ENCODE peak calls at places on chromosomes 2 and 18, in five cellular contexts. R is A673, Y is lung, D is A549, L is body of pancreas. H is an unnamed sample.

GRCh38 chr2:158723921-158724802 is 71.0 kb upstream of the DAPL1 start:
- DNase-seq in R (peak), Y (no peak), D (peak), L (no peak), H (no peak)

GRCh38 chr2:166106431-166107015 is 21.3 kb downstream of the SCN1A start:
- DNase-seq in R (peak), Y (no peak), D (no peak), L (no peak), H (no peak)

GRCh38 chr18:70069381-70069780 is 121.7 kb upstream of the CD226 start:
- DNase-seq in R (no peak), Y (no peak), D (no peak), L (no peak), H (no peak)

GRCh38 chr2:27206346-27206745 is 5.5 kb upstream of the ATRAID start:
- DNase-seq in R (no peak), Y (no peak), D (no peak), L (no peak), H (no peak)

GRCh38 chr2:119522561-119523110 is 1.6 kb downstream of the SCTR start:
- DNase-seq in R (no peak), Y (no peak), D (no peak), L (peak), H (no peak)

GRCh38 chr2:227347117-227347516 is 22.1 kb downstream of the MFF start:
- DNase-seq in R (no peak), Y (no peak), D (no peak), L (no peak), H (no peak)

GRCh38 chr2:172561270-172561669 is 5.4 kb downstream of the PDK1 start:
- DNase-seq in R (no peak), Y (no peak), D (no peak), L (no peak), H (no peak)

GRCh38 chr2:196083601-196084000 is 15.0 kb upstream of the DNAH7 start:
- DNase-seq in R (no peak), Y (no peak), D (no peak), L (no peak), H (no peak)

GRCh38 chr2:158775273-158776027 is 19.7 kb upstream of the DAPL1 start:
- DNase-seq in R (no peak), Y (no peak), D (no peak), L (no peak), H (no peak)

GRCh38 chr18:74496508-74497307 is 545 bp downstream of the CNDP2 start:
- DNase-seq in R (peak), Y (peak), D (peak), L (peak), H (peak)

GRCh38 chr2:74548285-74548918 is 5.3 kb downstream of the LOXL3 start:
- DNase-seq in R (peak), Y (no peak), D (no peak), L (no peak), H (no peak)

GRCh38 chr18:57776354-57776753 is 26.8 kb downstream of the ATP8B1 start:
- DNase-seq in R (no peak), Y (no peak), D (no peak), L (no peak), H (no peak)

GRCh38 chr18:57771626-57772025 is 31.5 kb downstream of the ATP8B1 start:
- DNase-seq in R (no peak), Y (no peak), D (no peak), L (no peak), H (no peak)

GRCh38 chr18:57772387-57772799 is 30.7 kb downstream of the ATP8B1 start:
- DNase-seq in R (peak), Y (no peak), D (no peak), L (peak), H (no peak)

GRCh38 chr18:57776767-57777166 is 26.3 kb downstream of the ATP8B1 start:
- DNase-seq in R (peak), Y (no peak), D (no peak), L (no peak), H (no peak)

GRCh38 chr18:57775937-57776336 is 27.2 kb downstream of the ATP8B1 start:
- DNase-seq in R (no peak), Y (no peak), D (no peak), L (no peak), H (no peak)
- H3K27ac ChIP-seq in R (peak), Y (peak), D (peak), L (peak), H (no peak)

GRCh38 chr2:42622943-42623676 is 54.7 kb downstream of the MTA3 start:
- DNase-seq in R (peak), Y (no peak), D (no peak), L (no peak), H (no peak)
- TF ChIP-seq CTCF in R (peak), Y (no peak), D (no peak), L (no peak), H (no peak)

DNA sequence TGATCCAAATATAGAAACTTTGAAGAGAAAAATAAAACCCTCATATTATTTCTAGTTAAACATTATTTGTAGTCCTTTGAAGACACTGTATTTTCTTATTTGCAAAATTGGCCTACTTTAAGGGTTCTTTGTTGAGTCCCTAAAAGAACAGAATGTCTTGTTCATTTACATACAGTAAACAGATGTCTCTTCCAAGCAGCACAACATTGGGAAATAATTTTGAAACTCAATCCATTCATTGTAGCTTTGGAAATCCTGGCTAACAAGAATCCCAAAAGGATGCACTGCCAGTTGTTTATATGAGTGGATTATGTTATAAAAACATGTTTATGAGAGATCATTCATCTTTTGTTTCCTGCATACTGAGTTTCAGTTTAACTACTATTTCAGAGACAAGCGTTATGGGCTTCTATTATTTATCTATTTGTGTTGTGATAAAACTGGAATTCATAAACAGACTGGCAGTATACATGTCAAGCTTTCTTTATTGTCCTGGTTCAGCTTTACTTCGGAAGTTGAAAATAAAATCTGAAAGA is 499.3 kb downstream of the PID1 start:
- DNase-seq in R (no peak), Y (no peak), D (no peak), L (no peak), H (no peak)
- H3K27ac ChIP-seq in R (no peak), Y (no peak), D (no peak), L (peak), H (peak)

DNA sequence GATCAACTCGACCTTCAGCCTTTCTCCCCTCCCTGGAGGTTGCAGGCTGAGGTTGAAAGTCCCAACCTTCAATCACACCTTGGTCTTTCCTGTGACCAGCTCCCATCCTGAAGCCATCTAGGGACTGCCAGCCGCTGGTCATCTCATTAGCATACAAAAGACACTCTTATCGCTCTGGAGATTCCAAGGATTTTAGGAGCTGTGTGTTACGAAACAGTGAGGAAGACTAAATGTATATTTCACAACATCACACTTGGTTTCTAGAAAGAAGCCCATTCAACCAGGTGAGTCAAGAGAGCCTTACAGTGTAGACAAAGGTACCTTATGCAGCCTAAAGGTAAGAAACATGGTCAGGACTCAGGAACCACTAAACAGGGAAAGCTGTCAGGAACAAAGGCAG is 126.4 kb downstream of the SH3BP4 start:
- DNase-seq in R (no peak), Y (no peak), D (no peak), L (no peak), H (no peak)
- TF ChIP-seq CTCF in R (no peak), Y (no peak), D (no peak), L (no peak), H (no peak)

GRCh38 chr2:47323822-47324171 is 79.2 kb upstream of the MSH2 start:
- DNase-seq in R (no peak), Y (no peak), D (no peak), L (no peak), H (no peak)

GRCh38 chr2:47323009-47323821 is 79.7 kb upstream of the MSH2 start:
- DNase-seq in R (peak), Y (peak), D (peak), L (peak), H (peak)

GRCh38 chr2:47321411-47322031 is 81.4 kb upstream of the MSH2 start:
- DNase-seq in R (no peak), Y (no peak), D (no peak), L (no peak), H (no peak)

GRCh38 chr2:47315490-47315889 is 87.5 kb upstream of the MSH2 start:
- DNase-seq in R (no peak), Y (no peak), D (no peak), L (no peak), H (no peak)

GRCh38 chr2:47321006-47321405 is 82.0 kb upstream of the MSH2 start:
- DNase-seq in R (no peak), Y (no peak), D (no peak), L (no peak), H (no peak)
- H3K27ac ChIP-seq in R (no peak), Y (no peak), D (peak), L (no peak), H (no peak)

GRCh38 chr18:47458483-47458882 is 207.0 kb upstream of the SKOR2 start:
- DNase-seq in R (no peak), Y (no peak), D (no peak), L (no peak), H (no peak)
- TF ChIP-seq CTCF in R (no peak), Y (no peak), D (no peak), L (no peak), H (no peak)

GRCh38 chr18:8978394-8978793 is 124.1 kb upstream of the NDUFV2 start:
- DNase-seq in R (no peak), Y (no peak), D (no peak), L (no peak), H (no peak)

GRCh38 chr18:8977166-8977565 is 125.3 kb upstream of the NDUFV2 start:
- DNase-seq in R (no peak), Y (no peak), D (no peak), L (no peak), H (no peak)

GRCh38 chr18:8977701-8978100 is 124.8 kb upstream of the NDUFV2 start:
- DNase-seq in R (no peak), Y (no peak), D (no peak), L (no peak), H (no peak)

GRCh38 chr18:8980496-8981402 is 121.8 kb upstream of the NDUFV2 start:
- DNase-seq in R (no peak), Y (no peak), D (no peak), L (no peak), H (no peak)

GRCh38 chr18:8979258-8979988 is 123.1 kb upstream of the NDUFV2 start:
- DNase-seq in R (no peak), Y (no peak), D (no peak), L (no peak), H (no peak)
- H3K27ac ChIP-seq in R (no peak), Y (no peak), D (peak), L (no peak), H (no peak)

GRCh38 chr2:18218160-18218933 is 339.9 kb downstream of the KCNS3 start:
- DNase-seq in R (no peak), Y (no peak), D (no peak), L (no peak), H (no peak)

GRCh38 chr2:18213986-18214385 is 335.5 kb downstream of the KCNS3 start:
- DNase-seq in R (no peak), Y (no peak), D (no peak), L (no peak), H (no peak)

GRCh38 chr2:18214936-18215335 is 336.5 kb downstream of the KCNS3 start:
- DNase-seq in R (no peak), Y (no peak), D (no peak), L (no peak), H (no peak)

GRCh38 chr2:18219676-18220075 is 340.8 kb downstream of the RDH14 start:
- DNase-seq in R (no peak), Y (no peak), D (no peak), L (no peak), H (no peak)
- TF ChIP-seq CTCF in R (peak), Y (no peak), D (no peak), L (no peak), H (no peak)

GRCh38 chr2:238149841-238150572 is 8.8 kb upstream of the ERFE start:
- DNase-seq in R (no peak), Y (no peak), D (no peak), L (no peak), H (no peak)
- H3K27ac ChIP-seq in R (no peak), Y (no peak), D (no peak), L (no peak), H (no peak)

GRCh38 chr2:5691659-5692529 is at the start of gene SOX11:
- DNase-seq in R (peak), Y (no peak), D (no peak), L (no peak), H (peak)
- TF ChIP-seq CTCF in R (peak), Y (no peak), D (no peak), L (no peak), H (no peak)